ENCODE peak calls at places on chromosome 16, in six cellular contexts. One of them, this sample, is unnamed.

GRCh38 chr16:89422527-89422904 is 67.8 kb downstream of the ANKRD11 start:
- DNase-seq in substantia nigra: no peak
- DNase-seq in Panc1: peak
- DNase-seq in body of pancreas: no peak
- DNase-seq in CD8-positive, alpha-beta memory T cell: no peak
- DNase-seq in IMR-90: peak
- DNase-seq in this sample: peak

GRCh38 chr16:66881560-66881959 is 1.2 kb downstream of the PDP2 start:
- DNase-seq in substantia nigra: no peak
- DNase-seq in Panc1: no peak
- DNase-seq in body of pancreas: no peak
- DNase-seq in CD8-positive, alpha-beta memory T cell: no peak
- DNase-seq in IMR-90: no peak
- DNase-seq in this sample: no peak

GRCh38 chr16:52254753-52255152 is 292.2 kb downstream of the TOX3 start:
- DNase-seq in substantia nigra: no peak
- DNase-seq in Panc1: no peak
- DNase-seq in body of pancreas: no peak
- DNase-seq in CD8-positive, alpha-beta memory T cell: no peak
- DNase-seq in IMR-90: no peak
- DNase-seq in this sample: no peak

GRCh38 chr16:15601212-15601879 is 41.6 kb downstream of the MARF1 start:
- DNase-seq in substantia nigra: no peak
- DNase-seq in Panc1: no peak
- DNase-seq in body of pancreas: no peak
- DNase-seq in CD8-positive, alpha-beta memory T cell: no peak
- DNase-seq in IMR-90: no peak
- DNase-seq in this sample: no peak

GRCh38 chr16:89190150-89190958 is 10.0 kb downstream of the SLC22A31 start:
- DNase-seq in substantia nigra: no peak
- DNase-seq in Panc1: no peak
- DNase-seq in body of pancreas: no peak
- DNase-seq in CD8-positive, alpha-beta memory T cell: no peak
- DNase-seq in IMR-90: no peak
- DNase-seq in this sample: no peak

GRCh38 chr16:77211880-77212735 is 12.9 kb downstream of the SYCE1L start:
- DNase-seq in substantia nigra: no peak
- DNase-seq in Panc1: no peak
- DNase-seq in body of pancreas: peak
- DNase-seq in CD8-positive, alpha-beta memory T cell: peak
- DNase-seq in IMR-90: no peak
- DNase-seq in this sample: peak

GRCh38 chr16:72501739-72502653 is 330.0 kb upstream of the PMFBP1 start:
- DNase-seq in substantia nigra: peak
- DNase-seq in Panc1: peak
- DNase-seq in body of pancreas: peak
- DNase-seq in CD8-positive, alpha-beta memory T cell: no peak
- DNase-seq in IMR-90: peak
- DNase-seq in this sample: peak

GRCh38 chr16:86044241-86044671 is 145.3 kb downstream of the IRF8 start:
- DNase-seq in substantia nigra: no peak
- DNase-seq in Panc1: peak
- DNase-seq in body of pancreas: peak
- DNase-seq in CD8-positive, alpha-beta memory T cell: no peak
- DNase-seq in IMR-90: peak
- DNase-seq in this sample: peak

GRCh38 chr16:4200000-4200780 is 41.7 kb downstream of the SRL start:
- DNase-seq in substantia nigra: no peak
- DNase-seq in Panc1: no peak
- DNase-seq in body of pancreas: peak
- DNase-seq in CD8-positive, alpha-beta memory T cell: no peak
- DNase-seq in IMR-90: peak
- DNase-seq in this sample: peak

GRCh38 chr16:87028481-87029320 is 288.5 kb downstream of the C16orf95 start:
- DNase-seq in substantia nigra: no peak
- DNase-seq in Panc1: no peak
- DNase-seq in body of pancreas: no peak
- DNase-seq in CD8-positive, alpha-beta memory T cell: no peak
- DNase-seq in IMR-90: no peak
- DNase-seq in this sample: no peak

GRCh38 chr16:50260206-50261159 is 5.9 kb upstream of the ADCY7 start:
- DNase-seq in substantia nigra: no peak
- DNase-seq in Panc1: no peak
- DNase-seq in body of pancreas: no peak
- DNase-seq in CD8-positive, alpha-beta memory T cell: no peak
- DNase-seq in IMR-90: no peak
- DNase-seq in this sample: no peak

GRCh38 chr16:29900102-29900887 is at the start of gene ASPHD1:
- DNase-seq in substantia nigra: peak
- DNase-seq in Panc1: peak
- DNase-seq in body of pancreas: peak
- DNase-seq in CD8-positive, alpha-beta memory T cell: peak
- DNase-seq in IMR-90: peak
- DNase-seq in this sample: peak

GRCh38 chr16:85056211-85056748 is 28.7 kb downstream of the KIAA0513 start:
- DNase-seq in substantia nigra: no peak
- DNase-seq in Panc1: no peak
- DNase-seq in body of pancreas: no peak
- DNase-seq in CD8-positive, alpha-beta memory T cell: no peak
- DNase-seq in IMR-90: peak
- DNase-seq in this sample: peak

GRCh38 chr16:76114681-76115080 is 162.5 kb upstream of the CNTNAP4 start:
- DNase-seq in substantia nigra: no peak
- DNase-seq in Panc1: no peak
- DNase-seq in body of pancreas: no peak
- DNase-seq in CD8-positive, alpha-beta memory T cell: no peak
- DNase-seq in IMR-90: no peak
- DNase-seq in this sample: no peak

GRCh38 chr16:74558873-74559272 is 48.0 kb downstream of the GLG1 start:
- DNase-seq in substantia nigra: no peak
- DNase-seq in Panc1: no peak
- DNase-seq in body of pancreas: no peak
- DNase-seq in CD8-positive, alpha-beta memory T cell: no peak
- DNase-seq in IMR-90: no peak
- DNase-seq in this sample: no peak

GRCh38 chr16:88773812-88774291 is 11.2 kb downstream of the PIEZO1 start:
- DNase-seq in substantia nigra: no peak
- DNase-seq in Panc1: no peak
- DNase-seq in body of pancreas: peak
- DNase-seq in CD8-positive, alpha-beta memory T cell: no peak
- DNase-seq in IMR-90: peak
- DNase-seq in this sample: peak

GRCh38 chr16:79621027-79621426 is 20.5 kb upstream of the MAF start:
- DNase-seq in substantia nigra: no peak
- DNase-seq in Panc1: no peak
- DNase-seq in body of pancreas: no peak
- DNase-seq in CD8-positive, alpha-beta memory T cell: no peak
- DNase-seq in IMR-90: no peak
- DNase-seq in this sample: no peak

GRCh38 chr16:73299349-73299748 is 251.4 kb upstream of the ZFHX3 start:
- DNase-seq in substantia nigra: no peak
- DNase-seq in Panc1: no peak
- DNase-seq in body of pancreas: no peak
- DNase-seq in CD8-positive, alpha-beta memory T cell: no peak
- DNase-seq in IMR-90: no peak
- DNase-seq in this sample: no peak

GRCh38 chr16:29147710-29148425 is 163.0 kb downstream of the LAT start:
- DNase-seq in substantia nigra: no peak
- DNase-seq in Panc1: no peak
- DNase-seq in body of pancreas: no peak
- DNase-seq in CD8-positive, alpha-beta memory T cell: no peak
- DNase-seq in IMR-90: no peak
- DNase-seq in this sample: no peak

GRCh38 chr16:4611337-4612023 is 3.2 kb downstream of the UBALD1 start:
- DNase-seq in substantia nigra: no peak
- DNase-seq in Panc1: no peak
- DNase-seq in body of pancreas: no peak
- DNase-seq in CD8-positive, alpha-beta memory T cell: no peak
- DNase-seq in IMR-90: peak
- DNase-seq in this sample: peak

GRCh38 chr16:78060295-78060694 is 37.9 kb downstream of the CLEC3A start:
- DNase-seq in substantia nigra: no peak
- DNase-seq in Panc1: no peak
- DNase-seq in body of pancreas: peak
- DNase-seq in CD8-positive, alpha-beta memory T cell: no peak
- DNase-seq in IMR-90: no peak
- DNase-seq in this sample: no peak

GRCh38 chr16:19559242-19559910 is 3.9 kb downstream of the VPS35L start:
- DNase-seq in substantia nigra: no peak
- DNase-seq in Panc1: peak
- DNase-seq in body of pancreas: no peak
- DNase-seq in CD8-positive, alpha-beta memory T cell: no peak
- DNase-seq in IMR-90: peak
- DNase-seq in this sample: peak

GRCh38 chr16:12293017-12293618 is 316.6 kb downstream of the SNX29 start:
- DNase-seq in substantia nigra: no peak
- DNase-seq in Panc1: no peak
- DNase-seq in body of pancreas: no peak
- DNase-seq in CD8-positive, alpha-beta memory T cell: no peak
- DNase-seq in IMR-90: peak
- DNase-seq in this sample: no peak

GRCh38 chr16:72380283-72380682 is 208.3 kb upstream of the PMFBP1 start:
- DNase-seq in substantia nigra: no peak
- DNase-seq in Panc1: no peak
- DNase-seq in body of pancreas: no peak
- DNase-seq in CD8-positive, alpha-beta memory T cell: no peak
- DNase-seq in IMR-90: no peak
- DNase-seq in this sample: no peak

DNA sequence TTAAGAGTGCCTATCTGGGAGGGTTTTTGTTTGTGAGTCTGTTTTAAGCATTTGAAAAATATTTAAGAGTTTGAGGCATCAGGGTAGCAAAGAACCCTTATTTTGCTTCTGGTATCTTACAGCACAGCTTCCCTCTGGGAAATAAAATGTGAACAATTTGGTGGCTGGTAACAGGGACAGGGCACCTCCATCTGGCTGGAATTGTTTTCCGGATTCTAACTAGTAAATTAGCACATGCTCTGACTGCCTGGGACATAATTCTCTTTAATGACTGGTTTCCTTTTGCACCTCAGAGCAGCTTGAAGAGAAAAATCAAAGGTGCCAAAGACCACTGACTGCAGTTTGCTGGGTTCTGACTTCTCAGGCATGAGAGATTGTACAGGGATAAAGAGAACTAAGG is 469.1 kb downstream of the GRIN2A start:
- DNase-seq in substantia nigra: no peak
- DNase-seq in Panc1: no peak
- DNase-seq in body of pancreas: no peak
- DNase-seq in CD8-positive, alpha-beta memory T cell: no peak
- DNase-seq in IMR-90: no peak
- DNase-seq in this sample: no peak
- H3K27ac ChIP-seq in substantia nigra: no peak
- H3K27ac ChIP-seq in Panc1: no peak
- H3K27ac ChIP-seq in body of pancreas: no peak
- H3K27ac ChIP-seq in CD8-positive, alpha-beta memory T cell: no peak
- H3K27ac ChIP-seq in IMR-90: no peak
- H3K27ac ChIP-seq in this sample: no peak

GRCh38 chr16:11211061-11211976 is 44.7 kb downstream of the SOCS1 start:
- DNase-seq in substantia nigra: no peak
- DNase-seq in Panc1: no peak
- DNase-seq in body of pancreas: no peak
- DNase-seq in CD8-positive, alpha-beta memory T cell: no peak
- DNase-seq in IMR-90: no peak
- DNase-seq in this sample: no peak

GRCh38 chr16:11212819-11213196 is 43.2 kb downstream of the SOCS1 start:
- DNase-seq in substantia nigra: no peak
- DNase-seq in Panc1: no peak
- DNase-seq in body of pancreas: no peak
- DNase-seq in CD8-positive, alpha-beta memory T cell: no peak
- DNase-seq in IMR-90: no peak
- DNase-seq in this sample: no peak

GRCh38 chr16:11211977-11212818 is 43.8 kb downstream of the SOCS1 start:
- DNase-seq in substantia nigra: no peak
- DNase-seq in Panc1: no peak
- DNase-seq in body of pancreas: no peak
- DNase-seq in CD8-positive, alpha-beta memory T cell: no peak
- DNase-seq in IMR-90: no peak
- DNase-seq in this sample: no peak

GRCh38 chr16:11213799-11214198 is 42.2 kb downstream of the SOCS1 start:
- DNase-seq in substantia nigra: no peak
- DNase-seq in Panc1: no peak
- DNase-seq in body of pancreas: no peak
- DNase-seq in CD8-positive, alpha-beta memory T cell: no peak
- DNase-seq in IMR-90: no peak
- DNase-seq in this sample: no peak

GRCh38 chr16:11213373-11213772 is 42.6 kb downstream of the SOCS1 start:
- DNase-seq in substantia nigra: no peak
- DNase-seq in Panc1: no peak
- DNase-seq in body of pancreas: no peak
- DNase-seq in CD8-positive, alpha-beta memory T cell: no peak
- DNase-seq in IMR-90: no peak
- DNase-seq in this sample: no peak
- H3K27ac ChIP-seq in substantia nigra: no peak
- H3K27ac ChIP-seq in Panc1: no peak
- H3K27ac ChIP-seq in body of pancreas: no peak
- H3K27ac ChIP-seq in CD8-positive, alpha-beta memory T cell: no peak
- H3K27ac ChIP-seq in IMR-90: no peak
- H3K27ac ChIP-seq in this sample: no peak

GRCh38 chr16:68037820-68038597 is 14.9 kb downstream of the DUS2 start:
- DNase-seq in substantia nigra: no peak
- DNase-seq in Panc1: no peak
- DNase-seq in body of pancreas: no peak
- DNase-seq in CD8-positive, alpha-beta memory T cell: no peak
- DNase-seq in IMR-90: no peak
- DNase-seq in this sample: no peak
- H3K27ac ChIP-seq in substantia nigra: peak
- H3K27ac ChIP-seq in Panc1: no peak
- H3K27ac ChIP-seq in body of pancreas: no peak
- H3K27ac ChIP-seq in CD8-positive, alpha-beta memory T cell: no peak
- H3K27ac ChIP-seq in IMR-90: no peak
- H3K27ac ChIP-seq in this sample: no peak

DNA sequence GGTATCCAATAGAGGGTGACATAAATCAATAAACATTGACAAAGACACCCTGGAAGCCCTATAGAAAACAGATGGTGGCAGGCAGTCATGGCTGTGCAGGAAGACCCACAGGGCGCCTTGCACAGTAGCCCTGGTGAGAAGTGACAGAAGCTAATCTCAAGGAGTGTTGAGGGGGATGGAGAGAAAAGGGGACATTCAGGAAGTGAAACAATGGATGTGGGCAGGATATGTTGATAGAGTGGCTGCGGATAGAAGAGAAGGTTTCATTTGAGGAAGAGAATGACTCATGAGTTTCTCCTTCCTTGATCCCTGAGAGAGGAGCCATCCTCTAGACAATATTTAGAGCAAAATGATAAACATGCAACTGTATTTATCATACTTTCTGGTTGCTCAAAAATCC is 468.8 kb upstream of the HSBP1 start:
- DNase-seq in substantia nigra: no peak
- DNase-seq in Panc1: no peak
- DNase-seq in body of pancreas: no peak
- DNase-seq in CD8-positive, alpha-beta memory T cell: no peak
- DNase-seq in IMR-90: peak
- DNase-seq in this sample: peak
- H3K27ac ChIP-seq in substantia nigra: no peak
- H3K27ac ChIP-seq in Panc1: no peak
- H3K27ac ChIP-seq in body of pancreas: no peak
- H3K27ac ChIP-seq in CD8-positive, alpha-beta memory T cell: no peak
- H3K27ac ChIP-seq in IMR-90: no peak
- H3K27ac ChIP-seq in this sample: no peak

GRCh38 chr16:81509404-81509803 is 64.8 kb downstream of the CMIP start:
- DNase-seq in substantia nigra: no peak
- DNase-seq in Panc1: no peak
- DNase-seq in body of pancreas: no peak
- DNase-seq in CD8-positive, alpha-beta memory T cell: no peak
- DNase-seq in IMR-90: no peak
- DNase-seq in this sample: no peak
- H3K27ac ChIP-seq in substantia nigra: no peak
- H3K27ac ChIP-seq in Panc1: no peak
- H3K27ac ChIP-seq in body of pancreas: no peak
- H3K27ac ChIP-seq in CD8-positive, alpha-beta memory T cell: no peak
- H3K27ac ChIP-seq in IMR-90: no peak
- H3K27ac ChIP-seq in this sample: no peak